ENCODE peak calls at places on chromosomes 5 and 9, in five cellular contexts. W, Q, I, N and A are unnamed samples.
A peak's percentile ranks its signal among the peaks of the same experiment; 100 is the strongest.

GRCh38 chr5:169344629-169345028 is 43.7 kb upstream of the SLIT3 start:
- DNase-seq in N (no peak), I (no peak), Q (peak; percentile 64), W (no peak), A (no peak)

GRCh38 chr5:31196309-31196708 is 2.8 kb downstream of the CDH6 start:
- DNase-seq in Q (no peak), I (peak; percentile 52), N (peak; percentile 38), W (no peak), A (no peak)

GRCh38 chr5:93428868-93429267 is 152.2 kb downstream of the NR2F1-AS1 start:
- DNase-seq in Q (no peak), N (peak; percentile 50), W (no peak), I (peak; percentile 91), A (no peak)

GRCh38 chr5:100188339-100188738 is 346.8 kb upstream of the FAM174A start:
- DNase-seq in Q (no peak), W (no peak), I (peak; percentile 2), N (no peak), A (no peak)

GRCh38 chr9:15142903-15143534 is 164.0 kb downstream of the TTC39B start:
- DNase-seq in W (no peak), N (peak; percentile 79), Q (peak; percentile 56), I (peak; percentile 65), A (peak; percentile 48)

GRCh38 chr9:93826209-93826608 is 128.9 kb downstream of the BARX1 start:
- DNase-seq in Q (no peak), W (peak; percentile 92), I (no peak), N (no peak), A (peak; percentile 32)

GRCh38 chr9:20504930-20505329 is 117.4 kb downstream of the MLLT3 start:
- DNase-seq in W (no peak), Q (no peak), N (no peak), I (no peak), A (no peak)

GRCh38 chr5:135829681-135830383 is 4.6 kb upstream of the SLC25A48 start:
- DNase-seq in I (peak; percentile 68), N (peak; percentile 64), Q (peak; percentile 34), W (no peak), A (peak; percentile 65)

GRCh38 chr5:114471529-114471928 is 109.7 kb downstream of the KCNN2 start:
- DNase-seq in Q (no peak), N (no peak), I (no peak), W (no peak), A (no peak)

GRCh38 chr5:43638556-43638955 is 35.6 kb downstream of the NNT start:
- DNase-seq in N (peak; percentile 44), I (no peak), W (no peak), Q (no peak), A (no peak)

GRCh38 chr9:113486327-113486726 is 22.8 kb downstream of the RGS3 start:
- DNase-seq in W (no peak), N (no peak), Q (no peak), I (no peak), A (no peak)

GRCh38 chr9:38622083-38622674 is 1.8 kb upstream of the ANKRD18A start:
- DNase-seq in W (no peak), Q (no peak), I (peak; percentile 59), N (no peak), A (no peak)

GRCh38 chr5:110109685-110110084 is 420.0 kb downstream of the MAN2A1 start:
- DNase-seq in N (no peak), I (no peak), W (no peak), Q (no peak), A (no peak)

GRCh38 chr5:58462623-58463230 is 2.8 kb upstream of the PLK2 start:
- DNase-seq in W (no peak), I (peak; percentile 74), Q (peak; percentile 50), N (peak; percentile 83), A (peak; percentile 77)

GRCh38 chr5:28926422-28926821 is 1888.0 kb upstream of the CDH9 start:
- DNase-seq in Q (no peak), N (no peak), I (no peak), W (peak; percentile 72), A (no peak)

GRCh38 chr9:105132576-105132975 is 111.9 kb upstream of the SLC44A1 start:
- DNase-seq in N (peak; percentile 76), Q (no peak), W (no peak), I (peak; percentile 80), A (no peak)

GRCh38 chr9:92641092-92641809 is 28.7 kb downstream of the IPPK start:
- DNase-seq in Q (no peak), I (no peak), W (no peak), N (no peak), A (no peak)

GRCh38 chr5:67014957-67015400 is 181.6 kb downstream of the CD180 start:
- DNase-seq in W (no peak), Q (peak; percentile 71), N (peak; percentile 50), I (peak; percentile 26), A (no peak)

GRCh38 chr9:72217306-72217842 is 68.1 kb downstream of the GDA start:
- DNase-seq in W (no peak), Q (no peak), I (peak; percentile 23), N (no peak), A (no peak)

GRCh38 chr9:26856413-26857032 is 36.1 kb downstream of the CAAP1 start:
- DNase-seq in W (no peak), I (peak; percentile 69), Q (peak; percentile 33), N (peak; percentile 79), A (peak; percentile 70)